ENCODE peak calls at places on chromosomes 3 and 15, in six cellular contexts. S, D, H, O, F and I are unnamed samples.

GRCh38 chr15:92683511-92683834 is 27.9 kb upstream of the FAM174B start:
- DNase-seq in D (peak; percentile 44), F (no peak), H (no peak), S (no peak), O (peak; percentile 25), I (peak; percentile 37)

GRCh38 chr3:23888617-23889228 is 28.1 kb downstream of the NKIRAS1 start:
- DNase-seq in S (peak; percentile 47), O (no peak), H (no peak), D (peak; percentile 74), F (no peak), I (no peak)

GRCh38 chr15:99857836-99858235 is 124.6 kb upstream of the LYSMD4 start:
- DNase-seq in S (no peak), F (no peak), H (no peak), D (no peak), O (no peak), I (no peak)

GRCh38 chr3:121545049-121545563 is 682 bp downstream of the POLQ start:
- DNase-seq in D (no peak), O (no peak), F (no peak), H (peak; percentile 13), S (peak; percentile 25), I (no peak)

GRCh38 chr3:149487598-149488197 is 13.2 kb downstream of the TM4SF4 start:
- DNase-seq in F (no peak), H (no peak), D (no peak), S (no peak), O (peak; percentile 13), I (no peak)

GRCh38 chr15:72758195-72758594 is 25.4 kb downstream of the ADPGK start:
- DNase-seq in F (no peak), D (peak; percentile 69), O (no peak), H (peak; percentile 79), S (peak; percentile 90), I (no peak)

GRCh38 chr3:123385981-123386380 is 62.9 kb downstream of the ADCY5 start:
- DNase-seq in S (peak; percentile 70), H (peak; percentile 29), F (peak; percentile 61), D (peak; percentile 19), O (no peak), I (no peak)

GRCh38 chr15:76335129-76335850 is 1.3 kb upstream of the ISL2 start:
- DNase-seq in S (no peak), F (no peak), O (no peak), D (peak; percentile 26), H (no peak), I (no peak)

GRCh38 chr3:10515884-10516495 is 10.6 kb upstream of the ATP2B2 start:
- DNase-seq in F (no peak), D (no peak), H (no peak), O (no peak), S (no peak), I (no peak)

GRCh38 chr3:13235897-13236296 is 162.7 kb upstream of the IQSEC1 start:
- DNase-seq in D (no peak), F (no peak), S (no peak), H (no peak), O (no peak), I (no peak)